ENCODE peak calls at places on chromosomes 11 and 22, in ten cellular contexts. C is A549; V is left ventricle myocardium inferior; M is activated effector memory CD4-positive, alpha-beta T cell treated with Interleukin-2 at 50 U/mL for 16 hours; L is BJ; A is amygdala; W is RCC 7860; T is AG10803; J is Right ventricle myocardium superior; R is naive thymus-derived CD8-positive, alpha-beta T cell. Y is an unnamed sample.

GRCh38 chr22:49666146-49666809 is 161.4 kb downstream of the BRD1 start:
- DNase-seq in V (no peak), R (no peak), L (no peak), A (no peak), J (no peak), M (no peak), W (no peak), C (no peak), T (no peak), Y (peak)

GRCh38 chr22:43824724-43825485 is 12.8 kb upstream of the EFCAB6 start:
- DNase-seq in J (no peak), V (no peak), A (no peak), W (no peak), M (no peak), T (no peak), L (no peak), R (peak), C (no peak), Y (peak)

GRCh38 chr22:46586531-46587011 is 33.6 kb upstream of the GRAMD4 start:
- DNase-seq in M (no peak), V (no peak), J (peak), A (no peak), T (no peak), L (no peak), C (no peak), W (no peak), R (no peak), Y (no peak)

GRCh38 chr11:68014157-68014965 is 4.2 kb downstream of the ALDH3B1 start:
- DNase-seq in R (no peak), W (peak), C (peak), M (no peak), V (no peak), L (no peak), T (peak), A (no peak), J (no peak), Y (no peak)

GRCh38 chr11:109864834-109865557 is 228.2 kb upstream of the ZC3H12C start:
- DNase-seq in J (no peak), C (no peak), W (peak), R (no peak), M (no peak), T (peak), V (no peak), A (no peak), L (no peak), Y (no peak)

GRCh38 chr11:134978388-134979088 is 566.5 kb upstream of the B3GAT1 start:
- DNase-seq in W (no peak), C (no peak), V (no peak), A (no peak), L (no peak), R (no peak), M (no peak), J (no peak), T (no peak), Y (no peak)

GRCh38 chr22:36936362-36937116 is 23.1 kb downstream of the CSF2RB start:
- DNase-seq in M (no peak), R (no peak), C (no peak), A (no peak), W (no peak), L (no peak), V (no peak), J (no peak), T (no peak), Y (no peak)

GRCh38 chr11:36996795-36997194 is 398.8 kb upstream of the RAG2 start:
- DNase-seq in L (no peak), W (no peak), C (no peak), M (no peak), T (no peak), A (no peak), J (no peak), V (no peak), R (no peak), Y (no peak)

GRCh38 chr11:119404872-119405271 is 18.1 kb downstream of the THY1 start:
- DNase-seq in L (peak), C (no peak), J (no peak), A (no peak), V (no peak), W (no peak), M (no peak), T (peak), R (no peak), Y (no peak)

GRCh38 chr11:2532704-2533641 is 88.2 kb downstream of the KCNQ1 start:
- DNase-seq in T (peak), C (peak), M (peak), W (peak), R (peak), J (peak), A (peak), L (peak), V (peak), Y (peak)

GRCh38 chr11:70854201-70854600 is 398.2 kb downstream of the SHANK2 start:
- DNase-seq in A (no peak), J (no peak), W (no peak), T (no peak), C (no peak), V (no peak), M (no peak), R (no peak), L (no peak), Y (no peak)

Y was measured in type B pancreatic cell.